ENCODE peak calls at places on chromosome 13, in four cellular contexts. D, G, V and U are unnamed samples.
A peak's percentile ranks its signal among the peaks of the same experiment; 100 is the strongest.

GRCh38 chr13:106466691-106467405 is 68.6 kb downstream of the EFNB2 start:
- DNase-seq in D (no peak), G (no peak), V (no peak), U (no peak)

GRCh38 chr13:100633461-100633860 is 41.1 kb downstream of the TMTC4 start:
- DNase-seq in D (no peak), G (no peak), V (no peak), U (no peak)

GRCh38 chr13:113327391-113327765 is 30.3 kb downstream of the LAMP1 start:
- DNase-seq in D (no peak), G (no peak), V (no peak), U (no peak)

GRCh38 chr13:49655906-49656305 is 27.6 kb downstream of the ARL11 start:
- DNase-seq in D (no peak), G (no peak), V (no peak), U (no peak)

GRCh38 chr13:30792257-30793000 is 57.1 kb downstream of the ALOX5AP start:
- DNase-seq in D (peak; percentile 71), G (peak; percentile 55), V (peak; percentile 20), U (peak; percentile 75)

GRCh38 chr13:65787087-65787486 is 1443.0 kb downstream of the PCDH9 start:
- DNase-seq in D (no peak), G (no peak), V (no peak), U (no peak)

GRCh38 chr13:108176685-108177274 is 38.6 kb downstream of the LIG4 start:
- DNase-seq in D (no peak), G (no peak), V (peak; percentile 77), U (no peak)

GRCh38 chr13:42048323-42048624 is 174 bp upstream of the DGKH start:
- DNase-seq in D (no peak), G (no peak), V (peak; percentile 27), U (no peak)

GRCh38 chr13:107553838-107554237 is 661.5 kb downstream of the LIG4 start:
- DNase-seq in D (no peak), G (no peak), V (no peak), U (no peak)

GRCh38 chr13:36163303-36163702 is 32.1 kb upstream of the DCLK1 start:
- DNase-seq in D (no peak), G (no peak), V (no peak), U (no peak)

GRCh38 chr13:105814902-105815250 is 720.6 kb downstream of the EFNB2 start:
- DNase-seq in D (no peak), G (no peak), V (no peak), U (no peak)

GRCh38 chr13:43676320-43676719 is 110.5 kb downstream of the ENOX1 start:
- DNase-seq in D (no peak), G (no peak), V (no peak), U (no peak)

GRCh38 chr13:74206061-74206561 is 71.9 kb upstream of the KLF12 start:
- DNase-seq in D (no peak), G (no peak), V (peak; percentile 11), U (no peak)

GRCh38 chr13:24127116-24127631 is 33.3 kb upstream of the SPATA13 start:
- DNase-seq in D (no peak), G (no peak), V (no peak), U (no peak)

GRCh38 chr13:65724261-65724660 is 1505.9 kb downstream of the PCDH9 start:
- DNase-seq in D (no peak), G (no peak), V (no peak), U (no peak)

GRCh38 chr13:27079421-27079958 is 92.1 kb downstream of the USP12 start:
- DNase-seq in D (no peak), G (no peak), V (peak; percentile 76), U (no peak)

GRCh38 chr13:26523007-26523406 is 34.5 kb upstream of the WASF3 start:
- DNase-seq in D (no peak), G (no peak), V (no peak), U (no peak)

GRCh38 chr13:95494082-95494681 is 58.3 kb upstream of the CLDN10 start:
- DNase-seq in D (no peak), G (no peak), V (peak; percentile 77), U (no peak)

GRCh38 chr13:91017669-91018053 is 329.8 kb upstream of the MIR17HG start:
- DNase-seq in D (peak; percentile 53), G (no peak), V (peak; percentile 37), U (peak; percentile 63)

GRCh38 chr13:20525144-20525600 is 485 bp downstream of the CRYL1 start:
- DNase-seq in D (peak; percentile 81), G (no peak), V (peak; percentile 66), U (peak; percentile 69)

GRCh38 chr13:109610517-109610916 is 175.9 kb downstream of the IRS2 start:
- DNase-seq in D (peak; percentile 41), G (no peak), V (peak; percentile 60), U (peak; percentile 73)

GRCh38 chr13:73975767-73976166 is 158.4 kb downstream of the KLF12 start:
- DNase-seq in D (no peak), G (no peak), V (no peak), U (no peak)

GRCh38 chr13:28467886-28468519 is 26.9 kb downstream of the FLT1 start:
- DNase-seq in D (no peak), G (no peak), V (no peak), U (no peak)

GRCh38 chr13:102687520-102687919 is 7.3 kb downstream of the METTL21C start:
- DNase-seq in D (no peak), G (no peak), V (no peak), U (no peak)

GRCh38 chr13:114108141-114108761 is 24.2 kb downstream of the RASA3 start:
- DNase-seq in D (peak; percentile 37), G (peak; percentile 11), V (no peak), U (peak; percentile 36)

GRCh38 chr13:84630486-84630885 is 748.2 kb upstream of the SLITRK1 start:
- DNase-seq in D (no peak), G (no peak), V (no peak), U (no peak)

GRCh38 chr13:107211073-107211472 is 643.1 kb upstream of the ARGLU1 start:
- DNase-seq in D (no peak), G (peak; percentile 73), V (peak; percentile 92), U (peak; percentile 72)

GRCh38 chr13:113904411-113904810 is 40.5 kb upstream of the GAS6 start:
- DNase-seq in D (no peak), G (no peak), V (peak; percentile 73), U (peak; percentile 66)

GRCh38 chr13:91056746-91057145 is 290.7 kb upstream of the MIR17HG start:
- DNase-seq in D (no peak), G (no peak), V (no peak), U (no peak)

GRCh38 chr13:55649485-55649884 is 1491.2 kb upstream of the PRR20A start:
- DNase-seq in D (no peak), G (no peak), V (no peak), U (no peak)

GRCh38 chr13:56861472-56861871 is 279.2 kb upstream of the PRR20A start:
- DNase-seq in D (no peak), G (no peak), V (no peak), U (no peak)

GRCh38 chr13:25980255-25980654 is 71.6 kb downstream of the SHISA2 start:
- DNase-seq in D (no peak), G (no peak), V (peak; percentile 92), U (no peak)

GRCh38 chr13:114179087-114179658 is at the start of gene CFAP97D2:
- DNase-seq in D (no peak), G (no peak), V (peak; percentile 32), U (peak; percentile 42)

GRCh38 chr13:106210327-106210726 is 325.1 kb downstream of the EFNB2 start:
- DNase-seq in D (no peak), G (no peak), V (no peak), U (no peak)

GRCh38 chr13:30169442-30169841 is 137.9 kb downstream of the KATNAL1 start:
- DNase-seq in D (no peak), G (no peak), V (no peak), U (no peak)

GRCh38 chr13:48038763-48039162 is 1.2 kb downstream of the NUDT15 start:
- DNase-seq in D (no peak), G (no peak), V (peak; percentile 18), U (no peak)
- H3K27ac ChIP-seq in D (no peak overlapping the region), G (peak overlapping the region; percentile 97), V (peak overlapping the region; percentile 93), U (peak overlapping the region; percentile 98)

GRCh38 chr13:111282425-111282824 is 38.0 kb upstream of the TEX29 start:
- DNase-seq in D (no peak), G (no peak), V (no peak), U (no peak)
- H3K36me3 ChIP-seq in D (peaks cover 12% of the 10 kb centered on the region), G (peaks cover 85% of the 10 kb centered on the region), V (peaks cover 21% of the 10 kb centered on the region), U (peaks cover 88% of the 10 kb centered on the region)

GRCh38 chr13:39881887-39882286 is 226.4 kb downstream of the COG6 start:
- DNase-seq in D (no peak), G (no peak), V (no peak), U (no peak)
- H3K27ac ChIP-seq in D (no peak overlapping the region), G (no peak overlapping the region), V (no peak overlapping the region), U (no peak overlapping the region)

DNA sequence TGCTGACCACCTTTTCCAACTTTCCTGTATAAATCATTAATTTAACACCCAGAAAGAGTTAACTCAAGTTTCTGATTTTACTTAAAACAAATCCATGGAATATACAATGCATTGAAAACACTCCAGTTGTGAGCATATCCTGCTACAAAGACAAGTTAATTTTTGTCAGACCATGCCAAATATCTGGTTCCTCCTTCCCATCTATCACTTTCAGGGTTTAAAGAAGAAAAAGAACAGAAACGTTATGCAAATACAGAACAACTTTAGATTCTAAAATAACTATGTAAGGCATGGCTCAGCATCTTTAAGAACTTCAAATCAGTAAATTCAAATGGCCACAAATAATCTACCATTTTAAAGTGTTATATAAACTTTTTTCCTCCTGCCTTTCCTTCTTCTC is 14.9 kb downstream of the MRPS31 start:
- DNase-seq in D (no peak), G (no peak), V (no peak), U (no peak)
- H3K36me3 ChIP-seq in D (no peaks in the 10 kb centered on the region), G (peaks cover 82% of the 10 kb centered on the region), V (peaks cover 2% of the 10 kb centered on the region), U (peaks cover 75% of the 10 kb centered on the region)

GRCh38 chr13:39586142-39586541 is 16.9 kb downstream of the LHFPL6 start:
- DNase-seq in D (no peak), G (no peak), V (no peak), U (no peak)

GRCh38 chr13:39586956-39587605 is 15.9 kb downstream of the LHFPL6 start:
- DNase-seq in D (no peak), G (no peak), V (no peak), U (no peak)

GRCh38 chr13:39590466-39591036 is 12.4 kb downstream of the LHFPL6 start:
- DNase-seq in D (no peak), G (no peak), V (no peak), U (no peak)

GRCh38 chr13:39588384-39588783 is 14.6 kb downstream of the LHFPL6 start:
- DNase-seq in D (no peak), G (no peak), V (no peak), U (no peak)

DNA sequence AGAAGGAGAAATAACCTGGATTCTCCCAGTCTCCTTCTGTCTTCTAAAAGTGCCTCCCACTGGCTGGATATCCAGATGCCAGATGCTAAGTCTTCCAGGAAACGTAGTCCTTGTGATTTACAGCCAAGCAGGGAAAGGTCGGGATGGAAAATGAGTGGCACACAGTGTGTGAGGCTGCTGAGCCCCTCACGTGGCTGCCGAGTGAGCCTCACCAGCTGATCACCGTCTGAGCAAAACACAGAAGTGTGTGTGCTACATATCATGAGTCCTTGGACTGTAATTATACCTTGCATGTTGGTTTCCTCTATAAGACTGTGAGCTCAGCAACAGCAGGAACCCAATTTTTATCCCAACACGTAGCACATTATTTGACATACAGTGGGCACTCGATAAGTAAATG is 15.1 kb downstream of the LHFPL6 start:
- DNase-seq in D (no peak), G (no peak), V (no peak), U (no peak)
- H3K27ac ChIP-seq in D (no peak overlapping the region), G (no peak overlapping the region), V (no peak overlapping the region), U (no peak overlapping the region)